ENCODE peak calls at places on chromosomes 13 and 19, in nine cellular contexts. P is adrenal gland, C is GM20000, I is C1 segment of cervical spinal cord, J is frontal cortex, X is COR-L47, E is cardiac fibroblast, L is A172, B is tibial nerve. M is an unnamed sample.

GRCh38 chr13:51380269-51380668 is 40.8 kb downstream of the SERPINE3 start:
- DNase-seq in P (no peak), C (no peak), I (no peak), J (no peak), X (no peak), E (peak), L (no peak), B (no peak), M (no peak)

GRCh38 chr19:16067205-16067938 is 8.9 kb upstream of the TPM4 start:
- DNase-seq in P (peak), C (no peak), I (peak), J (peak), X (no peak), E (peak), L (peak), B (no peak), M (no peak)

GRCh38 chr13:77514336-77514726 is 21.2 kb upstream of the SCEL start:
- DNase-seq in P (no peak), C (no peak), I (no peak), J (no peak), X (no peak), E (no peak), L (no peak), B (no peak), M (peak)

GRCh38 chr19:10018219-10018618 is 4.9 kb downstream of the RDH8 start:
- DNase-seq in P (no peak), C (no peak), I (no peak), J (no peak), X (no peak), E (no peak), L (peak), B (no peak), M (no peak)

GRCh38 chr19:41366089-41366488 is 2.1 kb upstream of the B9D2 start:
- DNase-seq in P (no peak), C (no peak), I (no peak), J (no peak), X (no peak), E (no peak), L (no peak), B (no peak), M (peak)

GRCh38 chr19:19602136-19602712 is 16.3 kb downstream of the PBX4 start:
- DNase-seq in P (no peak), C (no peak), I (no peak), J (no peak), X (no peak), E (no peak), L (no peak), B (no peak), M (no peak)

GRCh38 chr19:35231956-35232746 is 3.6 kb upstream of the FAM187B start:
- DNase-seq in P (peak), C (no peak), I (no peak), J (no peak), X (no peak), E (no peak), L (no peak), B (no peak), M (no peak)

GRCh38 chr13:59680429-59681024 is 483.2 kb downstream of the DIAPH3 start:
- DNase-seq in P (no peak), C (peak), I (no peak), J (no peak), X (no peak), E (peak), L (peak), B (no peak), M (peak)

GRCh38 chr13:78604782-78605611 is 1.6 kb upstream of the POU4F1 start:
- DNase-seq in P (no peak), C (peak), I (no peak), J (peak), X (no peak), E (no peak), L (peak), B (no peak), M (no peak)

GRCh38 chr19:47680858-47681332 is 32.3 kb upstream of the EHD2 start:
- DNase-seq in P (no peak), C (no peak), I (no peak), J (no peak), X (no peak), E (no peak), L (no peak), B (no peak), M (no peak)

GRCh38 chr19:32303193-32303592 is 42.2 kb upstream of the ZNF507 start:
- DNase-seq in P (no peak), C (no peak), I (no peak), J (no peak), X (no peak), E (no peak), L (no peak), B (no peak), M (no peak)

GRCh38 chr13:98598043-98598442 is 21.1 kb upstream of the STK24 start:
- DNase-seq in P (no peak), C (no peak), I (no peak), J (no peak), X (no peak), E (peak), L (no peak), B (no peak), M (no peak)

GRCh38 chr19:4636151-4636717 is 3.1 kb upstream of the TNFAIP8L1 start:
- DNase-seq in P (peak), C (peak), I (peak), J (peak), X (peak), E (peak), L (peak), B (peak), M (peak)

GRCh38 chr13:29654807-29655547 is 59.5 kb upstream of the SLC7A1 start:
- DNase-seq in P (no peak), C (no peak), I (no peak), J (no peak), X (no peak), E (no peak), L (peak), B (no peak), M (no peak)

GRCh38 chr19:3343619-3344502 is 22.5 kb upstream of the NFIC start:
- DNase-seq in P (peak), C (no peak), I (peak), J (no peak), X (no peak), E (peak), L (peak), B (peak), M (peak)

GRCh38 chr19:7624810-7625209 is 4.5 kb downstream of the XAB2 start:
- DNase-seq in P (no peak), C (no peak), I (no peak), J (no peak), X (no peak), E (no peak), L (no peak), B (no peak), M (no peak)

GRCh38 chr13:44710576-44710975 is 134.4 kb upstream of the TSC22D1 start:
- DNase-seq in P (peak), C (peak), I (no peak), J (no peak), X (no peak), E (peak), L (peak), B (no peak), M (peak)

GRCh38 chr13:50208826-50209335 is 193.6 kb downstream of the KCNRG start:
- DNase-seq in P (peak), C (peak), I (peak), J (no peak), X (no peak), E (peak), L (peak), B (peak), M (peak)

GRCh38 chr19:11204943-11205349 is 7.6 kb upstream of the KANK2 start:
- DNase-seq in P (peak), C (no peak), I (no peak), J (no peak), X (peak), E (peak), L (peak), B (no peak), M (no peak)

GRCh38 chr13:28819748-28820098 is 416 bp upstream of the MTUS2 start:
- DNase-seq in P (no peak), C (peak), I (no peak), J (peak), X (no peak), E (peak), L (no peak), B (no peak), M (peak)

GRCh38 chr19:39858541-39858940 is 12.4 kb upstream of the FBL start:
- DNase-seq in P (no peak), C (no peak), I (no peak), J (no peak), X (no peak), E (no peak), L (peak), B (no peak), M (no peak)

GRCh38 chr19:38475176-38475575 is 41.7 kb downstream of the RYR1 start:
- DNase-seq in P (no peak), C (no peak), I (no peak), J (no peak), X (no peak), E (no peak), L (no peak), B (no peak), M (no peak)

GRCh38 chr13:33105387-33106005 is 89.3 kb downstream of the KL start:
- DNase-seq in P (no peak), C (no peak), I (peak), J (no peak), X (no peak), E (no peak), L (no peak), B (no peak), M (no peak)

GRCh38 chr13:109787135-109787954 is 962 bp upstream of the IRS2 start:
- DNase-seq in P (peak), C (peak), I (no peak), J (no peak), X (peak), E (peak), L (peak), B (no peak), M (no peak)

GRCh38 chr13:61188057-61188456 is 227.6 kb downstream of the PCDH20 start:
- DNase-seq in P (no peak), C (no peak), I (no peak), J (no peak), X (no peak), E (no peak), L (no peak), B (no peak), M (no peak)

GRCh38 chr19:35249146-35249847 is 495 bp downstream of the LSR start:
- DNase-seq in P (peak), C (peak), I (no peak), J (no peak), X (no peak), E (no peak), L (no peak), B (no peak), M (no peak)

GRCh38 chr19:18478545-18479311 is 40.8 kb upstream of the ISYNA1 start:
- DNase-seq in P (peak), C (peak), I (peak), J (no peak), X (no peak), E (peak), L (peak), B (peak), M (peak)

GRCh38 chr13:33281951-33282595 is 3.5 kb downstream of the STARD13 start:
- DNase-seq in P (no peak), C (no peak), I (no peak), J (no peak), X (no peak), E (no peak), L (peak), B (no peak), M (no peak)

GRCh38 chr19:28596561-28597071 is 616.3 kb downstream of the UQCRFS1 start:
- DNase-seq in P (no peak), C (no peak), I (no peak), J (no peak), X (no peak), E (no peak), L (peak), B (no peak), M (no peak)

GRCh38 chr13:61466280-61466679 is 50.6 kb upstream of the PCDH20 start:
- DNase-seq in P (no peak), C (no peak), I (no peak), J (no peak), X (no peak), E (no peak), L (peak), B (no peak), M (no peak)

GRCh38 chr19:12784394-12784870 is 6.9 kb upstream of the JUNB start:
- DNase-seq in P (no peak), C (no peak), I (peak), J (no peak), X (no peak), E (no peak), L (peak), B (no peak), M (peak)

GRCh38 chr19:2179095-2179494 is 15.4 kb downstream of the DOT1L start:
- DNase-seq in P (no peak), C (no peak), I (no peak), J (no peak), X (no peak), E (no peak), L (no peak), B (no peak), M (no peak)

GRCh38 chr19:41233748-41234240 is 14.8 kb downstream of the AXL start:
- DNase-seq in P (peak), C (no peak), I (peak), J (no peak), X (no peak), E (no peak), L (no peak), B (no peak), M (no peak)

GRCh38 chr13:44934724-44935123 is 54.5 kb downstream of the NUFIP1 start:
- DNase-seq in P (no peak), C (peak), I (no peak), J (no peak), X (no peak), E (peak), L (peak), B (no peak), M (peak)

GRCh38 chr19:391199-391557 is 17.8 kb downstream of the C2CD4C start:
- DNase-seq in P (no peak), C (no peak), I (no peak), J (no peak), X (no peak), E (no peak), L (no peak), B (no peak), M (no peak)

GRCh38 chr19:38663957-38664502 is 16.6 kb downstream of the ACTN4 start:
- DNase-seq in P (peak), C (no peak), I (peak), J (no peak), X (no peak), E (no peak), L (no peak), B (no peak), M (no peak)

GRCh38 chr19:46353730-46354528 is 7.0 kb downstream of the PPP5C start:
- DNase-seq in P (no peak), C (no peak), I (no peak), J (no peak), X (no peak), E (no peak), L (no peak), B (no peak), M (no peak)

GRCh38 chr13:29914591-29914990 is 64.2 kb upstream of the UBL3 start:
- DNase-seq in P (no peak), C (no peak), I (no peak), J (no peak), X (no peak), E (no peak), L (no peak), B (no peak), M (no peak)

GRCh38 chr19:29743681-29744080 is 28.6 kb upstream of the C19orf12 start:
- DNase-seq in P (no peak), C (no peak), I (no peak), J (no peak), X (no peak), E (no peak), L (no peak), B (no peak), M (no peak)

GRCh38 chr19:53086949-53087348 is 16.3 kb downstream of the ZNF160 start:
- DNase-seq in P (peak), C (no peak), I (no peak), J (no peak), X (no peak), E (peak), L (no peak), B (no peak), M (no peak)

M was measured in GM12865.